ENCODE peak calls at places on chromosomes 7 and 10, in four cellular contexts. One of them, this sample, is unnamed.

GRCh38 chr10:62394556-62395018 is 20.4 kb downstream of the ZNF365 start:
- DNase-seq in esophagus muscularis mucosa: no peak
- DNase-seq in activated naive CD4-positive, alpha-beta T cell treated with anti-CD3 and anti-CD28 coated beads for 36 hours: no peak
- DNase-seq in Right ventricle myocardium superior: no peak
- DNase-seq in this sample: no peak

GRCh38 chr10:98269435-98269912 is 1.5 kb upstream of the LOXL4 start:
- DNase-seq in esophagus muscularis mucosa: no peak
- DNase-seq in activated naive CD4-positive, alpha-beta T cell treated with anti-CD3 and anti-CD28 coated beads for 36 hours: no peak
- DNase-seq in Right ventricle myocardium superior: peak; percentile 89
- DNase-seq in this sample: no peak

GRCh38 chr7:44959433-44959951 is 19.3 kb downstream of the MYO1G start:
- DNase-seq in esophagus muscularis mucosa: no peak
- DNase-seq in activated naive CD4-positive, alpha-beta T cell treated with anti-CD3 and anti-CD28 coated beads for 36 hours: peak; percentile 65
- DNase-seq in Right ventricle myocardium superior: no peak
- DNase-seq in this sample: peak; percentile 81

GRCh38 chr10:95788830-95789229 is 32.9 kb downstream of the ENTPD1 start:
- DNase-seq in esophagus muscularis mucosa: no peak
- DNase-seq in activated naive CD4-positive, alpha-beta T cell treated with anti-CD3 and anti-CD28 coated beads for 36 hours: no peak
- DNase-seq in Right ventricle myocardium superior: no peak
- DNase-seq in this sample: no peak

GRCh38 chr7:145909956-145910611 is 206.5 kb upstream of the CNTNAP2 start:
- DNase-seq in esophagus muscularis mucosa: no peak
- DNase-seq in activated naive CD4-positive, alpha-beta T cell treated with anti-CD3 and anti-CD28 coated beads for 36 hours: no peak
- DNase-seq in Right ventricle myocardium superior: no peak
- DNase-seq in this sample: no peak

GRCh38 chr10:128657508-128657907 is 531.3 kb upstream of the MKI67 start:
- DNase-seq in esophagus muscularis mucosa: no peak
- DNase-seq in activated naive CD4-positive, alpha-beta T cell treated with anti-CD3 and anti-CD28 coated beads for 36 hours: no peak
- DNase-seq in Right ventricle myocardium superior: no peak
- DNase-seq in this sample: no peak

GRCh38 chr7:8274589-8274988 is 12.6 kb upstream of the ICA1 start:
- DNase-seq in esophagus muscularis mucosa: no peak
- DNase-seq in activated naive CD4-positive, alpha-beta T cell treated with anti-CD3 and anti-CD28 coated beads for 36 hours: no peak
- DNase-seq in Right ventricle myocardium superior: no peak
- DNase-seq in this sample: no peak

GRCh38 chr10:55989188-55989587 is 371.9 kb downstream of the ZWINT start:
- DNase-seq in esophagus muscularis mucosa: no peak
- DNase-seq in activated naive CD4-positive, alpha-beta T cell treated with anti-CD3 and anti-CD28 coated beads for 36 hours: no peak
- DNase-seq in Right ventricle myocardium superior: no peak
- DNase-seq in this sample: no peak

GRCh38 chr10:124332426-124332825 is 86.3 kb downstream of the OAT start:
- DNase-seq in esophagus muscularis mucosa: no peak
- DNase-seq in activated naive CD4-positive, alpha-beta T cell treated with anti-CD3 and anti-CD28 coated beads for 36 hours: no peak
- DNase-seq in Right ventricle myocardium superior: no peak
- DNase-seq in this sample: no peak